ENCODE peak calls at places on chromosomes 11 and 22, in six cellular contexts. Y is cardiac muscle cell, S is IMR-90, U is lung, J is HCT116, Q is heart left ventricle. L is an unnamed sample.

GRCh38 chr11:24509114-24509513 is 12.3 kb downstream of the LUZP2 start:
- DNase-seq in Y (peak; percentile 28), S (peak; percentile 41), U (no peak), J (no peak), Q (no peak), L (no peak)

GRCh38 chr11:76803023-76803422 is 19.9 kb downstream of the TSKU start:
- DNase-seq in Y (peak; percentile 82), S (peak; percentile 83), U (no peak), J (no peak), Q (no peak), L (no peak)

GRCh38 chr11:103700605-103701004 is 335.8 kb upstream of the DDI1 start:
- DNase-seq in Y (peak; percentile 87), S (peak; percentile 79), U (no peak), J (no peak), Q (no peak), L (no peak)

GRCh38 chr22:31872209-31872608 is 72.1 kb upstream of the YWHAH start:
- DNase-seq in Y (peak; percentile 41), S (no peak), U (no peak), J (no peak), Q (no peak), L (no peak)

GRCh38 chr11:123472236-123472935 is 42.3 kb downstream of the GRAMD1B start:
- DNase-seq in Y (no peak), S (no peak), U (no peak), J (no peak), Q (no peak), L (no peak)

GRCh38 chr11:33376331-33377099 is 119.3 kb downstream of the HIPK3 start:
- DNase-seq in Y (peak; percentile 24), S (no peak), U (no peak), J (no peak), Q (no peak), L (no peak)

GRCh38 chr22:25120093-25120561 is 79.5 kb upstream of the CRYBB3 start:
- DNase-seq in Y (peak; percentile 14), S (no peak), U (no peak), J (peak; percentile 79), Q (peak; percentile 42), L (peak; percentile 51)

GRCh38 chr11:116118138-116118470 is 613.9 kb upstream of the CADM1 start:
- DNase-seq in Y (no peak), S (no peak), U (no peak), J (no peak), Q (no peak), L (no peak)

GRCh38 chr11:126268361-126268707 is 361 bp downstream of the SRPRA start:
- DNase-seq in Y (no peak), S (no peak), U (no peak), J (no peak), Q (no peak), L (no peak)

GRCh38 chr22:38777087-38777671 is 16.8 kb downstream of the DNAL4 start:
- DNase-seq in Y (no peak), S (no peak), U (no peak), J (no peak), Q (no peak), L (no peak)

GRCh38 chr11:76166314-76166713 is 40.0 kb downstream of the WNT11 start:
- DNase-seq in Y (no peak), S (no peak), U (no peak), J (no peak), Q (no peak), L (no peak)

GRCh38 chr11:48880021-48880441 is 103.7 kb downstream of the TRIM51G start:
- DNase-seq in Y (no peak), S (no peak), U (no peak), J (no peak), Q (no peak), L (peak; percentile 43)

GRCh38 chr22:20919718-20920117 is 2.5 kb downstream of the CRKL start:
- DNase-seq in Y (no peak), S (no peak), U (no peak), J (no peak), Q (no peak), L (no peak)

DNA sequence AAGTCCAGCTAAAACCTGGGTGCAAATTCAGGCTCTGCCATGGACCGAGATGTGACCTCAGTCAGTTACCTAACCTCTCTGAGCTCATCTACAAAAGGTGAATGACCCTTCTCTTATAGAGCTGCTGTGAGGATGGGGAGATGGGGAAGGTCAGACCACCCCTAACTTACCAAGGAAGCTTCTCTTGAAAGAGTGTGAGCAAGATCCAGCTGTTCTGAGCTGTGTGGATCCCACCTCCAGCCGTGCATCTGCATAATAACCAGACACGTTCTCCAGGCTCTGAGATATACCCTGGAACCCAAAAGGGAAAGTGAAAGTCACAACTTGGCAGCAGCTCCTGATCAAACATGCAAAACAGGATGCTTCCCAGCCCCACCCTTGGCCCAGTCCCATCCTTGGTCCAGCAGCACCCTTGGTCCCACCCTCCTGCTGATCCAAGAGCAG is at the start of gene APOL3:
- DNase-seq in Y (peak; percentile 75), S (peak; percentile 47), U (peak; percentile 69), J (no peak), Q (peak; percentile 88), L (peak; percentile 81)
- H3K4me3 ChIP-seq in Y (no peak within 1 kb of the TSS), S (no peak within 1 kb of the TSS), U (peak within 1 kb of the TSS; percentile 37), J (no peak within 1 kb of the TSS), Q (peak within 1 kb of the TSS; percentile 64), L (peak within 1 kb of the TSS; percentile 37)

DNA sequence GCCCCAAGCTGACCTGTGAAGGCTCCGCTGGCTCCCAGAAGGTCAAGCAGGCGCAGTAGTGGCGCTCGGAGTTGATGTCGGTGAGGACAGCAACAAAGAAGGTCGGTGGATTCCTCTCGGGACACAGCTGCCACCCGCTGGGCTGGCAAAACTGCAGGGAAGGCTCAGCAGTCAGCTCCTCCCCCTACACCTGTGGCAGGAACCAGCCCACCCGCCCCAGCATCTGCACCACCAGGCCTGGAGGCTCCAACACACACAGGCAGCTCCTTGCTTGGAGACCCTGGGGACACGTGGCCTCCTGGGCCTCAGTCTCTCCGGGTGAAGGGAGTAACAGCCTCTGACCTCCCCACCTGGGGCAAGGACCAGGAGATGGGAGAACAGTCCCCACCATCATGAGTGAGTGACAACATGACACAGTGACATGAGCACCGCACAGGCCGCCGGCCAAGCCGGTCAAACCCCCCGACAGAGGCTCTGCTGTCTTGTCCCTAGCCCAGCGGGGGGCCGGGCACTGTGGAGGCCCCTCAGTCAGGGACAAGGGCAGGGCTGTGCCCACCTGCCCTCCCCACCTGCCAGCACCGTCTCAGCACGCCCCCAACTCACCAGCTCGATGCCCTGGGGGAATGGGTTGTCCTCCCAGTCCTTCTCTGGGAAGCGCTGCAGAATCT is 6.9 kb downstream of the SBF1 start:
- DNase-seq in Y (no peak), S (no peak), U (no peak), J (no peak), Q (no peak), L (no peak)
- H3K27ac ChIP-seq in Y (no peak overlapping the region), S (no peak overlapping the region), U (no peak overlapping the region), J (no peak overlapping the region), Q (no peak overlapping the region), L (no peak overlapping the region)

DNA sequence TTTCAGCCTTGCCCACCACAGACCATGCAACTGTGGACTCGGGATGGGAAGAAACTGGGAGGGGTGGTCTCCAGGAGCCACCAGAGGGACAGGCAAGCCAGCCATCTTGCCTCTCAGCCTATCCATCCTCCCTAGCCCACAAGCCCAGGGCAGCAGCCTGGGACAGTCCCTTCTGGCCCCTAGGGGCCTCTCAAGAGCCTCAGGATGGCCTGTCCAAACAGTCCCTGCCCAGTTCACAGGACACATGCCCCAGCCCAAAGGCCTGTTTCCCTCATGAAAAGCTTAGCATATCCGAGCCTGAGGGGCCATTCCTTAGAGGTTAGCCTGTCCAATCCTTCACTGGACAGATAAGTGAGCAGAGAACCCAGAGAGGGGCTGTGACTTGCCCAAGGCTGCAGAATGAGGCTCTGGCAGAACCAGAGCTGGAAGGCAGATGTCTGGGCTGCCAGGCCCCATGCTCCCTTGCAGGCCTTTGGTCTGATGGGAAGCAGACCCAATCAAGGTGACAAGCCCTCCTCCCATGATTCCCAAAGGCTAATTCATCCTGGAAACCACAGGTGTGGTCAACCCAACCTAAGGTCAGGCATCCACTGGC is 28.2 kb downstream of the LRRC10B start:
- DNase-seq in Y (no peak), S (no peak), U (no peak), J (no peak), Q (no peak), L (no peak)
- TF ChIP-seq CTCF in Y (no peak), S (no peak), U (no peak), J (peak; percentile 10), Q (no peak), L (no peak)

DNA sequence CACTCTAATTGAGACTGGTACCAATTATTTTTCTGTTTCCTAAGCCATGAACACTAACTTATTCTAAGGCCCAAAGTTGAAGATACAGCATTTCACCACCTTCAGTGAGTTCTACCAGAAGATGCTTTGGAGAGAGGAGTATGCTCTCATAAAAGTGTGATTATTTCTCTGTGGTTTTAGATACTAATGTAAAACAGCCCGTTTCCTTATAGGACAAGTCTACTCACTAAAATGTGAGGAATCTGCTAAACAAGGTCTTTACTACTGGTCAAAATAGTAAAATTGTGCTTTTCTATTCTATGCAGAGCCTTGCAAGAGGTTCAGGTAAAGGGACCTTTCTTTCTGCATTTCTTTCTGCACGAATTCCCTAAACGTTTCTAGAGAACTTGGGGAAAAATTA is 2.4 kb downstream of the LGR4 start:
- DNase-seq in Y (no peak), S (no peak), U (no peak), J (no peak), Q (no peak), L (no peak)
- H3K4me3 ChIP-seq in Y (peak overlapping the region; percentile 85), S (no peak overlapping the region), U (no peak overlapping the region), J (no peak overlapping the region), Q (peak overlapping the region; percentile 11), L (no peak overlapping the region)

DNA sequence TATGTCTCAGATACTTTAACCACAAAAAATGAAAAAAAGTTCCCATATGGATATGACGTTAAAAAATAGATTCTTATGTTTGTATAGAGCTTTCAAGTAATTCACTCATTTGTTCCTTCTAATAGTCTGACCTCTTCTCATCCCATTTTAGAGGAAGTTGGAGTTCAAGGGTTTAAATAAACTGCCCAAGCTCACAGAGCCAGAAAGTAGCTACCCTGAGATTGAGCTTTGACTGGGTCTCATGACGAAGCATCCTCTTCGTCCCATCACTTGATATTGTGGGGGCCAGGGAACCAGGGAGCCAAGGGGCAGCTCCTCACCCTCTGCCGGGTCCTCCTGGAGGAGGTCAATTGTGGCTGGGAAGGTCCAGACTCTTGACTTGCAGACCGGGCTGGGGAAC is 116.4 kb downstream of the CCDC81 start:
- DNase-seq in Y (no peak), S (no peak), U (no peak), J (no peak), Q (no peak), L (no peak)
- H3K27ac ChIP-seq in Y (no peak overlapping the region), S (no peak overlapping the region), U (no peak overlapping the region), J (no peak overlapping the region), Q (no peak overlapping the region), L (no peak overlapping the region)

GRCh38 chr11:74094393-74094792 is 76.4 kb downstream of the C2CD3 start:
- DNase-seq in Y (no peak), S (no peak), U (no peak), J (no peak), Q (no peak), L (no peak)

GRCh38 chr11:74091549-74091948 is 79.3 kb downstream of the C2CD3 start:
- DNase-seq in Y (no peak), S (no peak), U (no peak), J (no peak), Q (no peak), L (no peak)

GRCh38 chr11:74092425-74092824 is 78.4 kb downstream of the C2CD3 start:
- DNase-seq in Y (no peak), S (no peak), U (no peak), J (no peak), Q (no peak), L (no peak)

GRCh38 chr11:74086242-74086884 is 77.5 kb upstream of the UCP3 start:
- DNase-seq in Y (no peak), S (no peak), U (no peak), J (no peak), Q (no peak), L (no peak)

GRCh38 chr11:74090701-74091100 is 80.1 kb downstream of the C2CD3 start:
- DNase-seq in Y (peak; percentile 33), S (peak; percentile 29), U (no peak), J (no peak), Q (no peak), L (no peak)
- TF ChIP-seq CTCF in Y (peak; percentile 25), S (peak; percentile 21), U (no peak), J (peak; percentile 8), Q (no peak), L (peak; percentile 14)